ENCODE peak calls at places on chromosomes 1 and 21, in eight cellular contexts. O, P, X, C, Y, L, W and B are unnamed samples.

GRCh38 chr1:195604287-195604686 is 1004.0 kb downstream of the KCNT2 start:
- DNase-seq in L (no peak), P (no peak), Y (no peak), C (no peak), O (no peak), W (no peak), X (no peak), B (no peak)

GRCh38 chr1:160256396-160257046 is 5.8 kb downstream of the DCAF8 start:
- DNase-seq in P (no peak), O (no peak), C (no peak), L (no peak), W (no peak), Y (no peak), X (no peak), B (no peak)

GRCh38 chr21:46098303-46099141 is 610 bp downstream of the COL6A2 start:
- DNase-seq in Y (peak; percentile 3), C (no peak), O (peak; percentile 31), P (no peak), X (peak; percentile 35), L (no peak), W (peak; percentile 1), B (no peak)

GRCh38 chr1:183002797-183003594 is 20.2 kb upstream of the LAMC1 start:
- DNase-seq in O (no peak), X (no peak), Y (no peak), W (no peak), P (no peak), L (no peak), C (no peak), B (no peak)

GRCh38 chr1:207822602-207823451 is 71.0 kb downstream of the CD46 start:
- DNase-seq in X (peak; percentile 84), C (peak; percentile 97), Y (peak; percentile 45), W (peak; percentile 93), O (no peak), P (no peak), L (no peak), B (peak; percentile 77)

GRCh38 chr1:100575406-100575805 is 37.5 kb downstream of the GPR88 start:
- DNase-seq in O (no peak), Y (no peak), X (no peak), C (peak; percentile 9), W (no peak), P (no peak), L (no peak), B (no peak)

GRCh38 chr1:94925561-94926364 is 1.1 kb downstream of the CNN3 start:
- DNase-seq in Y (no peak), L (peak; percentile 57), C (peak; percentile 18), W (no peak), P (no peak), X (peak; percentile 66), O (peak; percentile 78), B (no peak)

GRCh38 chr1:170660281-170660713 is 3.6 kb upstream of the PRRX1 start:
- DNase-seq in O (peak; percentile 25), P (no peak), L (no peak), W (no peak), X (no peak), C (no peak), Y (no peak), B (no peak)

GRCh38 chr1:157043685-157044084 is 1.9 kb downstream of the ARHGEF11 start:
- DNase-seq in O (no peak), Y (no peak), L (no peak), X (no peak), P (no peak), W (no peak), C (no peak), B (no peak)

GRCh38 chr1:27690205-27690604 is 18.2 kb upstream of the IFI6 start:
- DNase-seq in O (no peak), X (no peak), L (no peak), W (no peak), C (no peak), P (no peak), Y (no peak), B (no peak)

GRCh38 chr1:175129997-175130648 is 62.5 kb downstream of the KIAA0040 start:
- DNase-seq in W (no peak), C (peak; percentile 50), X (no peak), O (peak; percentile 17), P (peak; percentile 70), Y (no peak), L (no peak), B (no peak)

GRCh38 chr1:210607361-210607760 is 278.7 kb downstream of the HHAT start:
- DNase-seq in Y (no peak), W (no peak), P (no peak), O (no peak), X (no peak), L (no peak), C (no peak), B (no peak)

GRCh38 chr21:45630066-45630694 is 13.3 kb upstream of the PCBP3 start:
- DNase-seq in X (no peak), L (no peak), O (no peak), Y (no peak), P (no peak), C (no peak), W (no peak), B (no peak)